ENCODE peak calls at places on chromosome 17, in five cellular contexts. N, X, B, U and V are unnamed samples.

GRCh38 chr17:17088104-17088485 is 45.8 kb downstream of the MPRIP start:
- DNase-seq in N (peak), X (no peak), B (no peak), U (no peak), V (no peak)

GRCh38 chr17:39158623-39159022 is 7.2 kb upstream of the PLXDC1 start:
- DNase-seq in N (no peak), X (no peak), B (no peak), U (no peak), V (no peak)

GRCh38 chr17:32253117-32253611 is 12.5 kb upstream of the RHBDL3 start:
- DNase-seq in N (peak), X (peak), B (peak), U (peak), V (no peak)

GRCh38 chr17:78124081-78124835 is 4.3 kb downstream of the TMC6 start:
- DNase-seq in N (no peak), X (no peak), B (no peak), U (no peak), V (no peak)

GRCh38 chr17:51759260-51759659 is 399.3 kb downstream of the CA10 start:
- DNase-seq in N (no peak), X (no peak), B (no peak), U (no peak), V (no peak)

GRCh38 chr17:61261001-61261587 is 138.5 kb upstream of the TBX2 start:
- DNase-seq in N (no peak), X (no peak), B (no peak), U (no peak), V (no peak)

GRCh38 chr17:80441133-80441578 is 26.2 kb downstream of the ENDOV start:
- DNase-seq in N (peak), X (no peak), B (peak), U (peak), V (no peak)

GRCh38 chr17:14351493-14351892 is 50.6 kb downstream of the HS3ST3B1 start:
- DNase-seq in N (no peak), X (no peak), B (no peak), U (no peak), V (no peak)

GRCh38 chr17:35313875-35314409 is 59.5 kb downstream of the SLFN11 start:
- DNase-seq in N (peak), X (no peak), B (no peak), U (peak), V (no peak)

GRCh38 chr17:44206825-44207155 is 7.1 kb upstream of the ATXN7L3 start:
- DNase-seq in N (no peak), X (no peak), B (no peak), U (no peak), V (no peak)

DNA sequence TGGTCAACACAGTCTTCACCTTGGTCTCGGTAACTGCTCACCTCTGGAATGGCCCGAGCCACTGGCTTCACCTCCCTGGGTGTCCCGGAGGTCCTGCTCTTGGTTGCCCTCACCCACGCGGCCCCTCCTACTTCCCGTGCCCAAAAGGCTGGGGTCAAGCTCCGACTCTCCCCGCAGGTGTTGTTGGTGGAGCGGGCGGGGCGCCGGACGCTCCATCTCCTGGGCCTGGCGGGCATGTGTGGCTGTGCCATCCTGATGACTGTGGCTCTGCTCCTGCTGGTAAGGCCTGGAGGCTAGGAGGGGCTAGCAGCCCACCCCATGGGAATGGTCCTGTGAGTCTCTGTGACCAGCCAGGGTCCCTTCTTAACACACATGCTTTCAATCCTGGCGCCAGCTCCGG is 3.4 kb downstream of the SLC2A4 start:
- DNase-seq in N (no peak), X (no peak), B (no peak), U (no peak), V (no peak)
- H3K9ac ChIP-seq in N (no peak), X (no peak), B (no peak), U (no peak), V (no peak)

DNA sequence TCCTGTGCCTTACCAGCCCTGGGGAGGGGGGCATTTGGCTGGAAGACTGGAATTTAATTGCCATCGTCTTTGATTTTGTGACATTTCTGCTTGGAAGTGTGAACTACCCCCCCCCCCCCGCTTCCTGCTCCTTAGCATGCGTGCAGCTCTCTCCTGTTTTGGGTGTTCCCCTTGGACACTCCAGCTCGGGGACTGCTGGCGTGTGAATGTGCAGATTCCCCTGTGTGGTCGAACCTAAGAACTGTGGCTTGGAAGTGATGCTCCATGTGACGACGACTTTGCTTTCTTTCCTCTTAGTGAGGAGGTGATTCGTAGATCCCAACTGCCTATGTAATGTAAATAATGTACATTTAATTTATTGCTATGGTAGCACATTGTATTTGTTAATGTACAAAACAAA is 26.1 kb downstream of the OR1D5 start:
- DNase-seq in N (no peak), X (no peak), B (no peak), U (no peak), V (no peak)
- TF ChIP-seq CHD2 in N (no peak), X (no peak), B (no peak), U (no peak), V (no peak)

GRCh38 chr17:69878661-69879060 is 196.4 kb upstream of the KCNJ16 start:
- DNase-seq in N (no peak), X (no peak), B (no peak), U (no peak), V (no peak)
- H3K9ac ChIP-seq in N (no peak), X (no peak), B (no peak), U (no peak), V (no peak)

GRCh38 chr17:29622337-29623282 is at the start of gene CORO6:
- DNase-seq in N (peak), X (no peak), B (no peak), U (peak), V (no peak)
- TF ChIP-seq CHD2 in N (no peak), X (no peak), B (no peak), U (no peak), V (peak)